ENCODE peak calls at places on chromosomes 7 and 10, in nine cellular contexts. H, Y, U, K, N, F, I, J and A are unnamed samples.
A peak's percentile ranks its signal among the peaks of the same experiment; 100 is the strongest.

GRCh38 chr7:2193575-2194305 is 39.0 kb downstream of the MAD1L1 start:
- DNase-seq in F (no peak), Y (peak; percentile 22), K (no peak), N (no peak), U (no peak), H (no peak), J (no peak), I (no peak), A (no peak)

GRCh38 chr10:111076682-111077661 is at the start of gene ADRA2A:
- DNase-seq in Y (peak; percentile 62), J (peak; percentile 54), H (peak; percentile 74), F (peak; percentile 44), K (peak; percentile 15), U (peak; percentile 62), N (no peak), I (peak; percentile 47), A (peak; percentile 52)

GRCh38 chr7:27872281-27873005 is 132.5 kb downstream of the TAX1BP1 start:
- DNase-seq in N (no peak), K (no peak), H (peak; percentile 14), F (no peak), Y (no peak), U (no peak), J (peak; percentile 16), I (peak; percentile 7), A (no peak)

GRCh38 chr10:11150255-11150731 is 132.6 kb downstream of the CELF2 start:
- DNase-seq in Y (no peak), K (no peak), J (no peak), N (no peak), F (no peak), H (no peak), I (no peak), U (no peak), A (no peak)

GRCh38 chr10:8302565-8302964 is 248.1 kb downstream of the GATA3 start:
- DNase-seq in J (no peak), U (no peak), N (no peak), H (no peak), K (no peak), Y (no peak), I (no peak), F (no peak), A (no peak)

GRCh38 chr10:128982179-128982915 is 484.7 kb upstream of the MGMT start:
- DNase-seq in U (no peak), Y (no peak), N (no peak), I (no peak), F (no peak), K (no peak), H (no peak), J (no peak), A (no peak)

GRCh38 chr7:81669476-81670105 is 100.3 kb downstream of the HGF start:
- DNase-seq in J (no peak), H (peak; percentile 49), Y (no peak), K (no peak), I (peak; percentile 46), N (no peak), U (no peak), F (no peak), A (no peak)

GRCh38 chr10:49609283-49610014 is 661 bp upstream of the SLC18A3 start:
- DNase-seq in K (no peak), I (no peak), Y (no peak), J (no peak), H (no peak), F (no peak), N (no peak), U (no peak), A (no peak)

GRCh38 chr7:92837214-92837749 is 909 bp upstream of the CDK6 start:
- DNase-seq in I (peak; percentile 35), K (peak; percentile 35), Y (no peak), J (no peak), H (no peak), F (no peak), U (no peak), N (no peak), A (no peak)

GRCh38 chr10:68135922-68136718 is 26.8 kb downstream of the MYPN start:
- DNase-seq in U (no peak), F (no peak), K (peak; percentile 92), N (peak; percentile 53), I (peak; percentile 57), Y (peak; percentile 74), J (peak; percentile 71), H (peak; percentile 16), A (peak; percentile 3)

GRCh38 chr7:122770943-122771342 is 68.2 kb upstream of the RNF148 start:
- DNase-seq in F (no peak), H (no peak), N (no peak), K (no peak), U (no peak), Y (no peak), J (no peak), I (no peak), A (no peak)

GRCh38 chr7:5709347-5709950 is 72.0 kb downstream of the RNF216 start:
- DNase-seq in N (no peak), Y (no peak), U (no peak), I (no peak), F (no peak), K (peak; percentile 33), J (peak; percentile 86), H (no peak), A (no peak)

GRCh38 chr7:33736521-33737221 is 168.7 kb upstream of the BMPER start:
- DNase-seq in Y (no peak), N (no peak), K (no peak), F (no peak), U (no peak), I (no peak), J (no peak), H (no peak), A (no peak)

GRCh38 chr7:157047148-157047547 is 36.7 kb upstream of the MNX1 start:
- DNase-seq in Y (no peak), I (no peak), K (no peak), H (no peak), N (no peak), J (no peak), F (no peak), U (no peak), A (no peak)

GRCh38 chr7:81447351-81447952 is 322.4 kb downstream of the HGF start:
- DNase-seq in H (peak; percentile 69), I (peak; percentile 77), U (no peak), K (peak; percentile 70), J (peak; percentile 80), N (peak; percentile 63), Y (no peak), F (peak; percentile 16), A (peak; percentile 42)

GRCh38 chr10:78321500-78321899 is 287.8 kb downstream of the RPS24 start:
- DNase-seq in K (no peak), N (no peak), F (no peak), I (no peak), U (no peak), Y (no peak), H (no peak), J (no peak), A (no peak)

GRCh38 chr7:32042900-32043299 is 27.3 kb downstream of the PDE1C start:
- DNase-seq in K (no peak), N (no peak), F (no peak), H (no peak), I (no peak), J (no peak), Y (no peak), U (no peak), A (no peak)
- H3K4me3 ChIP-seq in K (no peak overlapping the region), N (no peak overlapping the region), F (no peak overlapping the region), H (no peak overlapping the region), I (no peak overlapping the region), J (no peak overlapping the region), Y (no peak overlapping the region), U (no peak overlapping the region), A (no peak overlapping the region)

GRCh38 chr10:33477291-33478088 is 143.0 kb upstream of the NRP1 start:
- DNase-seq in H (no peak), J (no peak), F (no peak), K (no peak), I (no peak), N (no peak), Y (no peak), U (no peak), A (no peak)

GRCh38 chr10:33473688-33474087 is 139.2 kb upstream of the NRP1 start:
- DNase-seq in N (no peak), Y (no peak), I (no peak), J (no peak), F (no peak), H (no peak), U (no peak), K (no peak), A (no peak)

GRCh38 chr10:33478675-33479125 is 144.2 kb upstream of the NRP1 start:
- DNase-seq in K (no peak), U (no peak), Y (no peak), H (peak; percentile 15), I (no peak), J (no peak), F (no peak), N (no peak), A (no peak)

GRCh38 chr10:33478089-33478674 is 143.7 kb upstream of the NRP1 start:
- DNase-seq in I (no peak), Y (no peak), F (no peak), U (no peak), K (no peak), H (no peak), N (no peak), J (no peak), A (no peak)

DNA sequence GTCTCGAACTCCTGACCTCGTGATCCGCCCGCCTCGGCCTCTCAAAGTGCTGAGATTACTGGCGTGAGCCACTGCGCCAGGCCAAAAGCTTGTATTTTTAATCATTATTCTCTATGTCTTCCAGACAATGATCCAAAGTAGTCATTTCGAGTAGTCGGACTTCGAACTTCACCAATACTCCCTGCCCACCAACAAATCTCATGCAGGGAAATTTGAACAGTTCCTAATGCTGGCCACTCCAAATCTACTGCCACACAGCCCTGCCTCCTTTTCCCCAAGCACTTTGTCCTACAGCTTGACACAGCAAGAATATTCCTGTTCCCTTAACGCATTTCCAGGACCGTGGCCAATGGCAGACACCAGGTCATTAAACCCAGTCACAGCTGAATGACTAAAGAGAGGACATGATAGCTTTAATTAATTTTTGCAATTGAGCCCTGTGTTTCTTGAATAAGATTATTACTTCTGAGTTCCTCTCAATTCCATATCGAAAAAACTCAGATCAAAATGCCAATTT is 142.3 kb upstream of the NRP1 start:
- DNase-seq in U (no peak), I (no peak), Y (no peak), F (no peak), N (no peak), K (no peak), J (no peak), H (no peak), A (no peak)
- H3K4me3 ChIP-seq in U (no peak overlapping the region), I (no peak overlapping the region), Y (no peak overlapping the region), F (no peak overlapping the region), N (no peak overlapping the region), K (no peak overlapping the region), J (no peak overlapping the region), H (no peak overlapping the region), A (no peak overlapping the region)

GRCh38 chr7:38728145-38728544 is 97.0 kb upstream of the AMPH start:
- DNase-seq in F (no peak), U (no peak), H (no peak), N (no peak), J (no peak), I (no peak), Y (no peak), K (peak; percentile 45), A (peak; percentile 23)
- H3K4me3 ChIP-seq in F (no peak overlapping the region), U (no peak overlapping the region), H (no peak overlapping the region), N (no peak overlapping the region), J (no peak overlapping the region), I (no peak overlapping the region), Y (no peak overlapping the region), K (no peak overlapping the region), A (no peak overlapping the region)

DNA sequence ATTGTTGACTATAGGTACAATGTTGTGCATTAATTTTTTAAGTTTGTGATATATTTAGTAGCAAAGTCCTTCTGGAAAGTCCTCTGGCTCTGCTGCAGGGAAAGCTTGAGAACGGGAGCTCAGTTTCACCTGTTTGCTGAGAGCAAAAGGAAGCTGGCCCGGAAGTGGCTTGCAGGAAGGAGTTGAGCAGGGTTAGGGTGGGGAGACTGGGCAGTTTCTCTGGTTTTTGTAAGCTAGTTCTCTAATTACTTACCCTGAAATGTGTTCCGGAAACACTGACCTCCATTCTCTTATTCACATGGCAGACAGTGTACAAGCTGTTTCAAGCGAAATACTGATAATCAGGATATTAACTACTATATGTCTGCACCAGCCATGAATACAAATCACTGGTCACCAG is 22.3 kb downstream of the MAP3K8 start:
- DNase-seq in N (no peak), K (no peak), H (no peak), F (peak; percentile 42), I (no peak), U (no peak), J (no peak), Y (no peak), A (no peak)
- H3K4me3 ChIP-seq in N (no peak overlapping the region), K (no peak overlapping the region), H (no peak overlapping the region), F (no peak overlapping the region), I (no peak overlapping the region), U (no peak overlapping the region), J (peak overlapping the region; percentile 68), Y (no peak overlapping the region), A (no peak overlapping the region)